ENCODE peak calls at places on chromosome X, in eight cellular contexts. One of them, this sample, is unnamed.

GRCh38 chrX:119981286-119982070 is 37.9 kb upstream of the NKAP start:
- DNase-seq in GM23338: peak
- DNase-seq in lower leg skin: no peak
- DNase-seq in cardiac fibroblast: peak
- DNase-seq in stimulated activated CD8-positive, alpha-beta memory T cell treated with anti-CD3 and anti-CD28 coated beads, Interleukin-4, amount 100 ng/mL, for 48 hours: peak
- DNase-seq in heart left ventricle: no peak
- DNase-seq in endothelial cell: no peak
- DNase-seq in mucosa of descending colon: no peak
- DNase-seq in this sample: peak

GRCh38 chrX:20967725-20968124 is 406.5 kb upstream of the CNKSR2 start:
- DNase-seq in heart left ventricle: no peak
- DNase-seq in GM23338: no peak
- DNase-seq in endothelial cell: no peak
- DNase-seq in cardiac fibroblast: no peak
- DNase-seq in stimulated activated CD8-positive, alpha-beta memory T cell treated with anti-CD3 and anti-CD28 coated beads, Interleukin-4, amount 100 ng/mL, for 48 hours: no peak
- DNase-seq in mucosa of descending colon: no peak
- DNase-seq in lower leg skin: no peak
- DNase-seq in this sample: no peak

GRCh38 chrX:29257516-29257915 is 670.3 kb downstream of the IL1RAPL1 start:
- DNase-seq in mucosa of descending colon: no peak
- DNase-seq in endothelial cell: no peak
- DNase-seq in heart left ventricle: no peak
- DNase-seq in GM23338: no peak
- DNase-seq in cardiac fibroblast: peak
- DNase-seq in stimulated activated CD8-positive, alpha-beta memory T cell treated with anti-CD3 and anti-CD28 coated beads, Interleukin-4, amount 100 ng/mL, for 48 hours: no peak
- DNase-seq in lower leg skin: no peak
- DNase-seq in this sample: no peak

GRCh38 chrX:134294548-134294947 is 57.6 kb downstream of the CCDC160 start:
- DNase-seq in stimulated activated CD8-positive, alpha-beta memory T cell treated with anti-CD3 and anti-CD28 coated beads, Interleukin-4, amount 100 ng/mL, for 48 hours: no peak
- DNase-seq in GM23338: peak
- DNase-seq in endothelial cell: no peak
- DNase-seq in heart left ventricle: no peak
- DNase-seq in cardiac fibroblast: peak
- DNase-seq in lower leg skin: no peak
- DNase-seq in mucosa of descending colon: no peak
- DNase-seq in this sample: no peak

GRCh38 chrX:48919360-48919821 is 567 bp upstream of the PIM2 start:
- DNase-seq in mucosa of descending colon: no peak
- DNase-seq in heart left ventricle: no peak
- DNase-seq in cardiac fibroblast: no peak
- DNase-seq in stimulated activated CD8-positive, alpha-beta memory T cell treated with anti-CD3 and anti-CD28 coated beads, Interleukin-4, amount 100 ng/mL, for 48 hours: peak
- DNase-seq in lower leg skin: no peak
- DNase-seq in endothelial cell: no peak
- DNase-seq in GM23338: peak
- DNase-seq in this sample: no peak

GRCh38 chrX:12974217-12974796 is 603 bp upstream of the TMSB4X start:
- DNase-seq in mucosa of descending colon: peak
- DNase-seq in cardiac fibroblast: peak
- DNase-seq in heart left ventricle: peak
- DNase-seq in stimulated activated CD8-positive, alpha-beta memory T cell treated with anti-CD3 and anti-CD28 coated beads, Interleukin-4, amount 100 ng/mL, for 48 hours: peak
- DNase-seq in lower leg skin: peak
- DNase-seq in endothelial cell: no peak
- DNase-seq in GM23338: peak
- DNase-seq in this sample: peak

GRCh38 chrX:140713174-140713539 is 3.6 kb downstream of the LINC00632 start:
- DNase-seq in GM23338: no peak
- DNase-seq in cardiac fibroblast: no peak
- DNase-seq in stimulated activated CD8-positive, alpha-beta memory T cell treated with anti-CD3 and anti-CD28 coated beads, Interleukin-4, amount 100 ng/mL, for 48 hours: no peak
- DNase-seq in endothelial cell: no peak
- DNase-seq in mucosa of descending colon: no peak
- DNase-seq in lower leg skin: no peak
- DNase-seq in heart left ventricle: no peak
- DNase-seq in this sample: no peak

GRCh38 chrX:54633641-54634040 is 103.6 kb downstream of the GNL3L start:
- DNase-seq in stimulated activated CD8-positive, alpha-beta memory T cell treated with anti-CD3 and anti-CD28 coated beads, Interleukin-4, amount 100 ng/mL, for 48 hours: no peak
- DNase-seq in lower leg skin: no peak
- DNase-seq in GM23338: peak
- DNase-seq in cardiac fibroblast: peak
- DNase-seq in mucosa of descending colon: no peak
- DNase-seq in endothelial cell: no peak
- DNase-seq in heart left ventricle: peak
- DNase-seq in this sample: peak

GRCh38 chrX:148204195-148204594 is 223.1 kb downstream of the FMR1NB start:
- DNase-seq in lower leg skin: no peak
- DNase-seq in heart left ventricle: no peak
- DNase-seq in mucosa of descending colon: no peak
- DNase-seq in stimulated activated CD8-positive, alpha-beta memory T cell treated with anti-CD3 and anti-CD28 coated beads, Interleukin-4, amount 100 ng/mL, for 48 hours: no peak
- DNase-seq in endothelial cell: no peak
- DNase-seq in GM23338: no peak
- DNase-seq in cardiac fibroblast: no peak
- DNase-seq in this sample: no peak

GRCh38 chrX:116232833-116233232 is 62.3 kb downstream of the AGTR2 start:
- DNase-seq in endothelial cell: no peak
- DNase-seq in lower leg skin: no peak
- DNase-seq in mucosa of descending colon: no peak
- DNase-seq in cardiac fibroblast: peak
- DNase-seq in heart left ventricle: no peak
- DNase-seq in GM23338: no peak
- DNase-seq in stimulated activated CD8-positive, alpha-beta memory T cell treated with anti-CD3 and anti-CD28 coated beads, Interleukin-4, amount 100 ng/mL, for 48 hours: no peak
- DNase-seq in this sample: no peak

GRCh38 chrX:38513087-38513742 is 48.1 kb upstream of the TSPAN7 start:
- DNase-seq in lower leg skin: no peak
- DNase-seq in mucosa of descending colon: no peak
- DNase-seq in heart left ventricle: no peak
- DNase-seq in cardiac fibroblast: no peak
- DNase-seq in GM23338: no peak
- DNase-seq in endothelial cell: no peak
- DNase-seq in stimulated activated CD8-positive, alpha-beta memory T cell treated with anti-CD3 and anti-CD28 coated beads, Interleukin-4, amount 100 ng/mL, for 48 hours: no peak
- DNase-seq in this sample: no peak

GRCh38 chrX:106917830-106918500 is 2.2 kb upstream of the CLDN2 start:
- DNase-seq in stimulated activated CD8-positive, alpha-beta memory T cell treated with anti-CD3 and anti-CD28 coated beads, Interleukin-4, amount 100 ng/mL, for 48 hours: no peak
- DNase-seq in heart left ventricle: no peak
- DNase-seq in GM23338: no peak
- DNase-seq in lower leg skin: no peak
- DNase-seq in cardiac fibroblast: peak
- DNase-seq in mucosa of descending colon: no peak
- DNase-seq in endothelial cell: no peak
- DNase-seq in this sample: no peak

GRCh38 chrX:130896026-130896425 is 7.0 kb downstream of the ENOX2 start:
- DNase-seq in stimulated activated CD8-positive, alpha-beta memory T cell treated with anti-CD3 and anti-CD28 coated beads, Interleukin-4, amount 100 ng/mL, for 48 hours: no peak
- DNase-seq in lower leg skin: no peak
- DNase-seq in endothelial cell: no peak
- DNase-seq in mucosa of descending colon: no peak
- DNase-seq in GM23338: no peak
- DNase-seq in heart left ventricle: no peak
- DNase-seq in cardiac fibroblast: peak
- DNase-seq in this sample: no peak

GRCh38 chrX:56813318-56813837 is 84.3 kb downstream of the NBDY start:
- DNase-seq in stimulated activated CD8-positive, alpha-beta memory T cell treated with anti-CD3 and anti-CD28 coated beads, Interleukin-4, amount 100 ng/mL, for 48 hours: peak
- DNase-seq in endothelial cell: no peak
- DNase-seq in mucosa of descending colon: no peak
- DNase-seq in heart left ventricle: no peak
- DNase-seq in lower leg skin: peak
- DNase-seq in cardiac fibroblast: peak
- DNase-seq in GM23338: no peak
- DNase-seq in this sample: no peak

GRCh38 chrX:150085881-150086280 is 147.6 kb upstream of the EOLA2 start:
- DNase-seq in endothelial cell: no peak
- DNase-seq in heart left ventricle: no peak
- DNase-seq in mucosa of descending colon: no peak
- DNase-seq in GM23338: no peak
- DNase-seq in cardiac fibroblast: peak
- DNase-seq in lower leg skin: no peak
- DNase-seq in stimulated activated CD8-positive, alpha-beta memory T cell treated with anti-CD3 and anti-CD28 coated beads, Interleukin-4, amount 100 ng/mL, for 48 hours: no peak
- DNase-seq in this sample: no peak

GRCh38 chrX:97909245-97909644 is 1025.5 kb downstream of the RPA4 start:
- DNase-seq in cardiac fibroblast: no peak
- DNase-seq in mucosa of descending colon: no peak
- DNase-seq in stimulated activated CD8-positive, alpha-beta memory T cell treated with anti-CD3 and anti-CD28 coated beads, Interleukin-4, amount 100 ng/mL, for 48 hours: no peak
- DNase-seq in endothelial cell: no peak
- DNase-seq in heart left ventricle: no peak
- DNase-seq in lower leg skin: no peak
- DNase-seq in GM23338: no peak
- DNase-seq in this sample: no peak

GRCh38 chrX:16946971-16947562 is 609 bp downstream of the REPS2 start:
- DNase-seq in GM23338: no peak
- DNase-seq in stimulated activated CD8-positive, alpha-beta memory T cell treated with anti-CD3 and anti-CD28 coated beads, Interleukin-4, amount 100 ng/mL, for 48 hours: peak
- DNase-seq in cardiac fibroblast: no peak
- DNase-seq in heart left ventricle: peak
- DNase-seq in mucosa of descending colon: peak
- DNase-seq in lower leg skin: peak
- DNase-seq in endothelial cell: no peak
- DNase-seq in this sample: peak

GRCh38 chrX:19798423-19798822 is 89.0 kb downstream of the SH3KBP1 start:
- DNase-seq in lower leg skin: no peak
- DNase-seq in heart left ventricle: no peak
- DNase-seq in GM23338: no peak
- DNase-seq in endothelial cell: no peak
- DNase-seq in mucosa of descending colon: no peak
- DNase-seq in stimulated activated CD8-positive, alpha-beta memory T cell treated with anti-CD3 and anti-CD28 coated beads, Interleukin-4, amount 100 ng/mL, for 48 hours: peak
- DNase-seq in cardiac fibroblast: no peak
- DNase-seq in this sample: no peak

GRCh38 chrX:19793471-19793870 is 93.9 kb downstream of the SH3KBP1 start:
- DNase-seq in mucosa of descending colon: no peak
- DNase-seq in cardiac fibroblast: no peak
- DNase-seq in heart left ventricle: no peak
- DNase-seq in GM23338: no peak
- DNase-seq in stimulated activated CD8-positive, alpha-beta memory T cell treated with anti-CD3 and anti-CD28 coated beads, Interleukin-4, amount 100 ng/mL, for 48 hours: no peak
- DNase-seq in endothelial cell: no peak
- DNase-seq in lower leg skin: no peak
- DNase-seq in this sample: no peak

GRCh38 chrX:124902953-124903352 is 416.7 kb upstream of the TEX13C start:
- DNase-seq in mucosa of descending colon: no peak
- DNase-seq in stimulated activated CD8-positive, alpha-beta memory T cell treated with anti-CD3 and anti-CD28 coated beads, Interleukin-4, amount 100 ng/mL, for 48 hours: no peak
- DNase-seq in heart left ventricle: no peak
- DNase-seq in cardiac fibroblast: no peak
- DNase-seq in lower leg skin: no peak
- DNase-seq in GM23338: no peak
- DNase-seq in endothelial cell: no peak
- DNase-seq in this sample: no peak

GRCh38 chrX:40521868-40522450 is 58.8 kb upstream of the ATP6AP2 start:
- DNase-seq in lower leg skin: no peak
- DNase-seq in GM23338: no peak
- DNase-seq in stimulated activated CD8-positive, alpha-beta memory T cell treated with anti-CD3 and anti-CD28 coated beads, Interleukin-4, amount 100 ng/mL, for 48 hours: no peak
- DNase-seq in heart left ventricle: peak
- DNase-seq in endothelial cell: no peak
- DNase-seq in mucosa of descending colon: no peak
- DNase-seq in cardiac fibroblast: no peak
- DNase-seq in this sample: no peak

GRCh38 chrX:68833855-68834331 is 5.1 kb downstream of the EFNB1 start:
- DNase-seq in GM23338: no peak
- DNase-seq in lower leg skin: peak
- DNase-seq in mucosa of descending colon: peak
- DNase-seq in stimulated activated CD8-positive, alpha-beta memory T cell treated with anti-CD3 and anti-CD28 coated beads, Interleukin-4, amount 100 ng/mL, for 48 hours: no peak
- DNase-seq in cardiac fibroblast: no peak
- DNase-seq in endothelial cell: no peak
- DNase-seq in heart left ventricle: no peak
- DNase-seq in this sample: no peak

GRCh38 chrX:71578253-71579135 is at the start of gene GCNA:
- DNase-seq in stimulated activated CD8-positive, alpha-beta memory T cell treated with anti-CD3 and anti-CD28 coated beads, Interleukin-4, amount 100 ng/mL, for 48 hours: no peak
- DNase-seq in heart left ventricle: no peak
- DNase-seq in GM23338: no peak
- DNase-seq in cardiac fibroblast: no peak
- DNase-seq in endothelial cell: no peak
- DNase-seq in mucosa of descending colon: no peak
- DNase-seq in lower leg skin: no peak
- DNase-seq in this sample: no peak

GRCh38 chrX:97046861-97047260 is 163.2 kb downstream of the RPA4 start:
- DNase-seq in GM23338: no peak
- DNase-seq in stimulated activated CD8-positive, alpha-beta memory T cell treated with anti-CD3 and anti-CD28 coated beads, Interleukin-4, amount 100 ng/mL, for 48 hours: no peak
- DNase-seq in heart left ventricle: no peak
- DNase-seq in endothelial cell: no peak
- DNase-seq in cardiac fibroblast: no peak
- DNase-seq in lower leg skin: no peak
- DNase-seq in mucosa of descending colon: no peak
- DNase-seq in this sample: no peak

GRCh38 chrX:136819026-136819425 is 38.3 kb upstream of the ARHGEF6 start:
- DNase-seq in endothelial cell: no peak
- DNase-seq in heart left ventricle: no peak
- DNase-seq in lower leg skin: no peak
- DNase-seq in cardiac fibroblast: no peak
- DNase-seq in stimulated activated CD8-positive, alpha-beta memory T cell treated with anti-CD3 and anti-CD28 coated beads, Interleukin-4, amount 100 ng/mL, for 48 hours: no peak
- DNase-seq in GM23338: no peak
- DNase-seq in mucosa of descending colon: no peak
- DNase-seq in this sample: no peak

GRCh38 chrX:29797156-29797555 is 418.2 kb upstream of the MAGEB2 start:
- DNase-seq in stimulated activated CD8-positive, alpha-beta memory T cell treated with anti-CD3 and anti-CD28 coated beads, Interleukin-4, amount 100 ng/mL, for 48 hours: no peak
- DNase-seq in mucosa of descending colon: no peak
- DNase-seq in heart left ventricle: no peak
- DNase-seq in endothelial cell: no peak
- DNase-seq in GM23338: no peak
- DNase-seq in cardiac fibroblast: no peak
- DNase-seq in lower leg skin: no peak
- DNase-seq in this sample: no peak

GRCh38 chrX:142233400-142233799 is 28.3 kb upstream of the MAGEC2 start:
- DNase-seq in lower leg skin: no peak
- DNase-seq in stimulated activated CD8-positive, alpha-beta memory T cell treated with anti-CD3 and anti-CD28 coated beads, Interleukin-4, amount 100 ng/mL, for 48 hours: no peak
- DNase-seq in heart left ventricle: no peak
- DNase-seq in cardiac fibroblast: no peak
- DNase-seq in endothelial cell: no peak
- DNase-seq in mucosa of descending colon: no peak
- DNase-seq in GM23338: peak
- DNase-seq in this sample: peak

GRCh38 chrX:38154340-38154739 is 66.3 kb downstream of the SRPX start:
- DNase-seq in stimulated activated CD8-positive, alpha-beta memory T cell treated with anti-CD3 and anti-CD28 coated beads, Interleukin-4, amount 100 ng/mL, for 48 hours: no peak
- DNase-seq in cardiac fibroblast: no peak
- DNase-seq in lower leg skin: no peak
- DNase-seq in endothelial cell: no peak
- DNase-seq in GM23338: no peak
- DNase-seq in mucosa of descending colon: no peak
- DNase-seq in heart left ventricle: no peak
- DNase-seq in this sample: no peak

GRCh38 chrX:70456256-70456655 is 11.6 kb downstream of the DLG3 start:
- DNase-seq in GM23338: no peak
- DNase-seq in heart left ventricle: no peak
- DNase-seq in mucosa of descending colon: no peak
- DNase-seq in endothelial cell: no peak
- DNase-seq in stimulated activated CD8-positive, alpha-beta memory T cell treated with anti-CD3 and anti-CD28 coated beads, Interleukin-4, amount 100 ng/mL, for 48 hours: no peak
- DNase-seq in lower leg skin: no peak
- DNase-seq in cardiac fibroblast: no peak
- DNase-seq in this sample: no peak

GRCh38 chrX:16060252-16060651 is 63.1 kb upstream of the GRPR start:
- DNase-seq in cardiac fibroblast: no peak
- DNase-seq in lower leg skin: no peak
- DNase-seq in heart left ventricle: no peak
- DNase-seq in endothelial cell: no peak
- DNase-seq in GM23338: no peak
- DNase-seq in stimulated activated CD8-positive, alpha-beta memory T cell treated with anti-CD3 and anti-CD28 coated beads, Interleukin-4, amount 100 ng/mL, for 48 hours: no peak
- DNase-seq in mucosa of descending colon: no peak
- DNase-seq in this sample: no peak